ENCODE peak calls at places on chromosomes 11 and 22, in five cellular contexts. One of them, this sample, is unnamed.

GRCh38 chr11:105670811-105671210 is 60.9 kb downstream of the GRIA4 start:
- DNase-seq in stimulated activated CD4-positive, alpha-beta T cell treated with anti-CD3 and anti-CD28 coated beads, Interleukin-4, amount 100 ng/mL, for 48 hours: no peak
- DNase-seq in activated naive CD8-positive, alpha-beta T cell treated with anti-CD3 and anti-CD28 coated beads, Interleukin-2, amount 50 U/mL, for 16 hours: no peak
- DNase-seq in fibroblast of pulmonary artery: no peak
- DNase-seq in NCI-H1436 treated with DMSO at 0.1 percent for 48 hours: no peak
- DNase-seq in this sample: no peak

GRCh38 chr22:23217171-23218052 is 37.1 kb downstream of the BCR start:
- DNase-seq in stimulated activated CD4-positive, alpha-beta T cell treated with anti-CD3 and anti-CD28 coated beads, Interleukin-4, amount 100 ng/mL, for 48 hours: no peak
- DNase-seq in activated naive CD8-positive, alpha-beta T cell treated with anti-CD3 and anti-CD28 coated beads, Interleukin-2, amount 50 U/mL, for 16 hours: no peak
- DNase-seq in fibroblast of pulmonary artery: no peak
- DNase-seq in NCI-H1436 treated with DMSO at 0.1 percent for 48 hours: no peak
- DNase-seq in this sample: no peak

GRCh38 chr22:20852076-20852475 is 6.5 kb downstream of the PI4KA start:
- DNase-seq in stimulated activated CD4-positive, alpha-beta T cell treated with anti-CD3 and anti-CD28 coated beads, Interleukin-4, amount 100 ng/mL, for 48 hours: no peak
- DNase-seq in activated naive CD8-positive, alpha-beta T cell treated with anti-CD3 and anti-CD28 coated beads, Interleukin-2, amount 50 U/mL, for 16 hours: no peak
- DNase-seq in fibroblast of pulmonary artery: no peak
- DNase-seq in NCI-H1436 treated with DMSO at 0.1 percent for 48 hours: no peak
- DNase-seq in this sample: no peak

GRCh38 chr22:31891366-31892079 is 52.8 kb upstream of the YWHAH start:
- DNase-seq in stimulated activated CD4-positive, alpha-beta T cell treated with anti-CD3 and anti-CD28 coated beads, Interleukin-4, amount 100 ng/mL, for 48 hours: no peak
- DNase-seq in activated naive CD8-positive, alpha-beta T cell treated with anti-CD3 and anti-CD28 coated beads, Interleukin-2, amount 50 U/mL, for 16 hours: no peak
- DNase-seq in fibroblast of pulmonary artery: no peak
- DNase-seq in NCI-H1436 treated with DMSO at 0.1 percent for 48 hours: no peak
- DNase-seq in this sample: no peak

GRCh38 chr11:57460756-57461749 is 725 bp downstream of the RTN4RL2 start:
- DNase-seq in stimulated activated CD4-positive, alpha-beta T cell treated with anti-CD3 and anti-CD28 coated beads, Interleukin-4, amount 100 ng/mL, for 48 hours: no peak
- DNase-seq in activated naive CD8-positive, alpha-beta T cell treated with anti-CD3 and anti-CD28 coated beads, Interleukin-2, amount 50 U/mL, for 16 hours: no peak
- DNase-seq in fibroblast of pulmonary artery: no peak
- DNase-seq in NCI-H1436 treated with DMSO at 0.1 percent for 48 hours: no peak
- DNase-seq in this sample: no peak

GRCh38 chr11:43419460-43419859 is 60.7 kb downstream of the TTC17 start:
- DNase-seq in stimulated activated CD4-positive, alpha-beta T cell treated with anti-CD3 and anti-CD28 coated beads, Interleukin-4, amount 100 ng/mL, for 48 hours: peak
- DNase-seq in activated naive CD8-positive, alpha-beta T cell treated with anti-CD3 and anti-CD28 coated beads, Interleukin-2, amount 50 U/mL, for 16 hours: no peak
- DNase-seq in fibroblast of pulmonary artery: peak
- DNase-seq in NCI-H1436 treated with DMSO at 0.1 percent for 48 hours: no peak
- DNase-seq in this sample: no peak

GRCh38 chr11:74206746-74207145 is 35.7 kb downstream of the PPME1 start:
- DNase-seq in stimulated activated CD4-positive, alpha-beta T cell treated with anti-CD3 and anti-CD28 coated beads, Interleukin-4, amount 100 ng/mL, for 48 hours: no peak
- DNase-seq in activated naive CD8-positive, alpha-beta T cell treated with anti-CD3 and anti-CD28 coated beads, Interleukin-2, amount 50 U/mL, for 16 hours: no peak
- DNase-seq in fibroblast of pulmonary artery: no peak
- DNase-seq in NCI-H1436 treated with DMSO at 0.1 percent for 48 hours: no peak
- DNase-seq in this sample: no peak

GRCh38 chr22:26124991-26125725 is 44.1 kb upstream of the SEZ6L start:
- DNase-seq in stimulated activated CD4-positive, alpha-beta T cell treated with anti-CD3 and anti-CD28 coated beads, Interleukin-4, amount 100 ng/mL, for 48 hours: no peak
- DNase-seq in activated naive CD8-positive, alpha-beta T cell treated with anti-CD3 and anti-CD28 coated beads, Interleukin-2, amount 50 U/mL, for 16 hours: no peak
- DNase-seq in fibroblast of pulmonary artery: no peak
- DNase-seq in NCI-H1436 treated with DMSO at 0.1 percent for 48 hours: peak
- DNase-seq in this sample: no peak

GRCh38 chr22:36055376-36056310 is 27.0 kb upstream of the RBFOX2 start:
- DNase-seq in stimulated activated CD4-positive, alpha-beta T cell treated with anti-CD3 and anti-CD28 coated beads, Interleukin-4, amount 100 ng/mL, for 48 hours: no peak
- DNase-seq in activated naive CD8-positive, alpha-beta T cell treated with anti-CD3 and anti-CD28 coated beads, Interleukin-2, amount 50 U/mL, for 16 hours: no peak
- DNase-seq in fibroblast of pulmonary artery: no peak
- DNase-seq in NCI-H1436 treated with DMSO at 0.1 percent for 48 hours: no peak
- DNase-seq in this sample: no peak

GRCh38 chr22:39089928-39090327 is 7.1 kb upstream of the APOBEC3H start:
- DNase-seq in stimulated activated CD4-positive, alpha-beta T cell treated with anti-CD3 and anti-CD28 coated beads, Interleukin-4, amount 100 ng/mL, for 48 hours: no peak
- DNase-seq in activated naive CD8-positive, alpha-beta T cell treated with anti-CD3 and anti-CD28 coated beads, Interleukin-2, amount 50 U/mL, for 16 hours: no peak
- DNase-seq in fibroblast of pulmonary artery: no peak
- DNase-seq in NCI-H1436 treated with DMSO at 0.1 percent for 48 hours: no peak
- DNase-seq in this sample: no peak

GRCh38 chr11:79434263-79434662 is 6.6 kb downstream of the TENM4 start:
- DNase-seq in stimulated activated CD4-positive, alpha-beta T cell treated with anti-CD3 and anti-CD28 coated beads, Interleukin-4, amount 100 ng/mL, for 48 hours: no peak
- DNase-seq in activated naive CD8-positive, alpha-beta T cell treated with anti-CD3 and anti-CD28 coated beads, Interleukin-2, amount 50 U/mL, for 16 hours: no peak
- DNase-seq in fibroblast of pulmonary artery: no peak
- DNase-seq in NCI-H1436 treated with DMSO at 0.1 percent for 48 hours: no peak
- DNase-seq in this sample: no peak

GRCh38 chr11:23359297-23359696 is 499.0 kb upstream of the CCDC179 start:
- DNase-seq in stimulated activated CD4-positive, alpha-beta T cell treated with anti-CD3 and anti-CD28 coated beads, Interleukin-4, amount 100 ng/mL, for 48 hours: no peak
- DNase-seq in activated naive CD8-positive, alpha-beta T cell treated with anti-CD3 and anti-CD28 coated beads, Interleukin-2, amount 50 U/mL, for 16 hours: no peak
- DNase-seq in fibroblast of pulmonary artery: peak
- DNase-seq in NCI-H1436 treated with DMSO at 0.1 percent for 48 hours: no peak
- DNase-seq in this sample: no peak

This sample was measured in activated CD4-positive, CD25-positive, alpha-beta regulatory T cell.